ENCODE peak calls at places on chromosomes 3 and 15, in four cellular contexts. R is HCT116, G is K562, I is Panc1. W is an unnamed sample.

GRCh38 chr3:53478166-53478830 is 16.1 kb upstream of the CACNA1D start:
- DNase-seq in R (no peak), G (no peak), I (no peak), W (peak; percentile 98)

GRCh38 chr3:99394831-99395733 is 243.3 kb upstream of the COL8A1 start:
- DNase-seq in R (no peak), G (no peak), I (no peak), W (no peak)

GRCh38 chr3:187802928-187803259 is 57.6 kb upstream of the BCL6 start:
- DNase-seq in R (no peak), G (no peak), I (no peak), W (no peak)

GRCh38 chr3:127043041-127043641 is 60.2 kb downstream of the PLXNA1 start:
- DNase-seq in R (no peak), G (no peak), I (no peak), W (no peak)

GRCh38 chr15:35557544-35557943 is 11.6 kb upstream of the DPH6 start:
- DNase-seq in R (peak; percentile 80), G (peak; percentile 87), I (peak; percentile 36), W (peak; percentile 3)

GRCh38 chr15:65931221-65931620 is 61.9 kb downstream of the RAB11A start:
- DNase-seq in R (no peak), G (no peak), I (no peak), W (no peak)

GRCh38 chr15:63950911-63951481 is 95.3 kb downstream of the DAPK2 start:
- DNase-seq in R (no peak), G (no peak), I (no peak), W (no peak)

GRCh38 chr3:103308921-103309320 is 874.1 kb downstream of the ZPLD1 start:
- DNase-seq in R (no peak), G (no peak), I (no peak), W (no peak)

GRCh38 chr15:78340243-78341056 is at the start of gene CRABP1:
- DNase-seq in R (no peak), G (no peak), I (no peak), W (no peak)

DNA sequence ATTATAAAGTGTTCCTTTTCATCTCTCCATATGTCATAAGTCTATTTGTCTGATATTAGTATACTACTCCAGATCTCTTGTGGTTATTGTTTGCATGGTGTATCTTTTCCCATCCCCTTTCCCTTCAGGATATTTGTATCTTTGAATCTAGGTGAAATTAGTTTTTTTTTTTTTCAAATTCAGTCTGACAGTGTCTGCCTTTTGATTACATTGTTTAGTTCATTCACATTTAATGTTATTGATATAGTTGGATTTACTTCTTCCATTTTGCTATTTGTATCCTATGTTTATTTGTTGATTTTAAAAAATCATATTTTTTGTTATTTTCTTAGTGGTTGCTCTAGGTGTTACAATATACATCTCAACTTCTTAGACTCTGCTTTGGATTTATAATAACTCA is 283.0 kb downstream of the CHST2 start:
- DNase-seq in R (no peak), G (no peak), I (no peak), W (no peak)
- TF ChIP-seq TCF7L2 in R (no peak), G (no peak), I (no peak), W (no peak)

GRCh38 chr15:28881170-28881569 is 4.6 kb upstream of the APBA2 start:
- DNase-seq in R (no peak), G (no peak), I (no peak), W (no peak)
- TF ChIP-seq TCF7L2 in R (no peak), G (no peak), I (no peak), W (no peak)

GRCh38 chr3:102163039-102163817 is 271.6 kb upstream of the ZPLD1 start:
- DNase-seq in R (no peak), G (no peak), I (no peak), W (no peak)
- TF ChIP-seq TCF7L2 in R (no peak), G (no peak), I (peak; percentile 94), W (no peak)

DNA sequence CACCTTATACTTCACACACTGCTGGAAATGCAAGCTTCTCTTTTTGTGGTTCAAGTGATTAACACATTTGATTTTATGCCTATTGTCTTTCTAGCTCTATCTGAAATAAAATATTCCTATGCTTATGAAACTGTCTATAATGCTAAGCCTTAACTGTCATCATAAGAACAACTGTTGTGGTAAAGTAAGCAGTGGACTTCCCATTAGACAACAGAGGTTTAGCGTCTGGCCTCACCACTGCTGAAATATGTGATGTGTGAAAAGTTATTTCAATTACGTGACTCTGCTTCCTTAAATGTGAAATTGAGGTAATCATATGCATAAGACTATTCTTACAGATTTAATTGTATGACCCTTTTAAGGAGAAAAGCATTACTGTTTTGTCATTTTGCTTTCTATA is 140.2 kb upstream of the LYSMD4 start:
- DNase-seq in R (no peak), G (no peak), I (no peak), W (no peak)
- TF ChIP-seq TCF7L2 in R (no peak), G (no peak), I (no peak), W (no peak)

GRCh38 chr3:189419683-189420082 is 211.5 kb upstream of the TP63 start:
- DNase-seq in R (no peak), G (no peak), I (no peak), W (no peak)

GRCh38 chr3:189424922-189425321 is 206.3 kb upstream of the TP63 start:
- DNase-seq in R (no peak), G (no peak), I (no peak), W (no peak)

GRCh38 chr3:189419022-189419421 is 212.2 kb upstream of the TP63 start:
- DNase-seq in R (no peak), G (no peak), I (no peak), W (no peak)
- TF ChIP-seq TCF7L2 in R (no peak), G (no peak), I (no peak), W (no peak)

DNA sequence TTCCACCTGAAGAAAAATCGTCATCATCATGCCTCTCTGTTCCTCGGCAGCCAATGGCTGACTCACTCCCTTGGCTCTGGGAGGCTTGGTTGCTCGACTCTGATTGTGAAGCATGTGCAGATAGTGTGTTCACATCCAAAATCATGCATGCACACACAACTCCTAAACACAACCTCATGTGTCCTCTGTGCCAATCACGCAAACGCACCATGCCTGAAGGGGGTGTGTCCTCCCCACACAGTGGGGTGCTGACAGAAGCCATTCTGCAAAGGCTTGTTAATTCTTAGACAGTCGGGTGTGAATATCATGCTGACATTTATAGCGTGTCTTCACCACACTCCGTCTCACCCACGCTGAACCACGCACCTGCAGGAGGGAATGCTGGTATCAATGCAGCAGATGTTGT is 11.4 kb upstream of the CCDC174 start:
- DNase-seq in R (no peak), G (no peak), I (no peak), W (no peak)
- TF ChIP-seq TCF7L2 in R (no peak), G (no peak), I (no peak), W (no peak)

GRCh38 chr3:105906834-105907233 is 38.0 kb upstream of the CBLB start:
- DNase-seq in R (no peak), G (no peak), I (no peak), W (no peak)

GRCh38 chr3:105904251-105904650 is 35.4 kb upstream of the CBLB start:
- DNase-seq in R (no peak), G (no peak), I (no peak), W (no peak)

GRCh38 chr3:105906345-105906744 is 37.5 kb upstream of the CBLB start:
- DNase-seq in R (no peak), G (no peak), I (no peak), W (no peak)

GRCh38 chr3:105905328-105905727 is 36.5 kb upstream of the CBLB start:
- DNase-seq in R (no peak), G (no peak), I (no peak), W (no peak)

GRCh38 chr3:105904683-105905320 is 36.0 kb upstream of the CBLB start:
- DNase-seq in R (no peak), G (no peak), I (no peak), W (no peak)
- TF ChIP-seq TCF7L2 in R (peak; percentile 23), G (no peak), I (no peak), W (no peak)

DNA sequence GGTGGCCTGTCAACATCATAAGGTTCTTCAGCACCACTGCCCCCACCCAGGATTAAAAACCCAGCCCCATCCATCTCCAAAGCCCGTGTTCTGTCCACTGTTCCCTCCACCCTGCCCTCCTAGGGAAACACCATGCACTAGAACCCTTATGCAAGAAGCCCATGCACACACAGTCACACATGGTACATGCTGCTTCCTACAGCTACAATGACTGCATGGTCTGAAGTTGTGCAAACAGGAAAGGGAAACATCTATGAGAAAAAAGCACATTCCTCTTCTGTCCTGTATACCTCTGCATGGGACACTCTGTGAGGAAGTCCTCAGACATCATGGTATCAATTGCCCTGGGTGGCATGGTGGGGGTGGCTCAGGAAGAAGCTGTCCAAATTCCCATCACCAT is 108.6 kb upstream of the MRPS22 start:
- DNase-seq in R (no peak), G (no peak), I (no peak), W (no peak)
- TF ChIP-seq TCF7L2 in R (no peak), G (no peak), I (no peak), W (no peak)